ENCODE peak calls at places on chromosomes 1 and 21, in six cellular contexts. I is progenitor cell of endocrine pancreas, K is psoas muscle, Z is IMR-90, M is thyroid gland, U is cardiac fibroblast. F is an unnamed sample.

GRCh38 chr1:238396140-238396539 is 505.4 kb upstream of the ZP4 start:
- DNase-seq in I (no peak), K (no peak), Z (no peak), M (no peak), U (no peak), F (no peak)

GRCh38 chr1:243642936-243643335 is 207.1 kb downstream of the AKT3 start:
- DNase-seq in I (no peak), K (no peak), Z (peak), M (no peak), U (peak), F (no peak)

GRCh38 chr1:200488375-200489165 is 78.7 kb upstream of the ZNF281 start:
- DNase-seq in I (peak), K (no peak), Z (peak), M (peak), U (peak), F (peak)

GRCh38 chr1:232868793-232869491 is 63.7 kb downstream of the MAP10 start:
- DNase-seq in I (no peak), K (no peak), Z (peak), M (peak), U (peak), F (peak)

GRCh38 chr1:175287377-175287776 is 94.8 kb upstream of the KIAA0040 start:
- DNase-seq in I (no peak), K (no peak), Z (no peak), M (no peak), U (no peak), F (no peak)

GRCh38 chr1:168321945-168322344 is 41.3 kb downstream of the TBX19 start:
- DNase-seq in I (no peak), K (no peak), Z (peak), M (no peak), U (peak), F (no peak)

GRCh38 chr1:228809621-228810313 is 74.5 kb downstream of the RHOU start:
- DNase-seq in I (no peak), K (no peak), Z (no peak), M (peak), U (no peak), F (no peak)

GRCh38 chr1:52588027-52588426 is 14.1 kb upstream of the GPX7 start:
- DNase-seq in I (no peak), K (no peak), Z (no peak), M (no peak), U (no peak), F (no peak)

GRCh38 chr1:185786524-185786923 is 52.3 kb downstream of the HMCN1 start:
- DNase-seq in I (no peak), K (no peak), Z (peak), M (no peak), U (peak), F (peak)

GRCh38 chr1:97093742-97094141 is 372.2 kb downstream of the PTBP2 start:
- DNase-seq in I (no peak), K (no peak), Z (peak), M (no peak), U (peak), F (peak)

GRCh38 chr1:46611691-46612221 is 4.9 kb downstream of the MOB3C start:
- DNase-seq in I (no peak), K (peak), Z (no peak), M (peak), U (no peak), F (no peak)

GRCh38 chr1:168913711-168914463 is 184.9 kb upstream of the DPT start:
- DNase-seq in I (no peak), K (no peak), Z (no peak), M (peak), U (no peak), F (no peak)

GRCh38 chr1:183058835-183059234 is 35.6 kb downstream of the LAMC1 start:
- DNase-seq in I (no peak), K (no peak), Z (peak), M (no peak), U (no peak), F (no peak)

GRCh38 chr1:203054184-203054583 is 27.9 kb downstream of the PPFIA4 start:
- DNase-seq in I (no peak), K (peak), Z (no peak), M (no peak), U (no peak), F (no peak)

GRCh38 chr1:200038645-200038986 is 11.1 kb downstream of the NR5A2 start:
- DNase-seq in I (peak), K (no peak), Z (no peak), M (no peak), U (no peak), F (no peak)

GRCh38 chr1:100302756-100303155 is 36.7 kb downstream of the RTCA start:
- DNase-seq in I (no peak), K (no peak), Z (no peak), M (no peak), U (no peak), F (no peak)

GRCh38 chr1:62746086-62746808 is 37.7 kb upstream of the ATG4C start:
- DNase-seq in I (no peak), K (no peak), Z (peak), M (no peak), U (peak), F (no peak)

GRCh38 chr21:42980959-42981523 is 6.7 kb downstream of the PKNOX1 start:
- DNase-seq in I (no peak), K (no peak), Z (no peak), M (no peak), U (no peak), F (no peak)

GRCh38 chr1:169925505-169926482 is 32.1 kb upstream of the SCYL3 start:
- DNase-seq in I (no peak), K (no peak), Z (no peak), M (no peak), U (peak), F (no peak)

GRCh38 chr1:119388450-119388849 is 19.9 kb downstream of the HAO2 start:
- DNase-seq in I (no peak), K (no peak), Z (no peak), M (no peak), U (no peak), F (no peak)

GRCh38 chr1:202154766-202155477 is 5.5 kb downstream of the PTPN7 start:
- DNase-seq in I (peak), K (no peak), Z (peak), M (peak), U (peak), F (peak)

GRCh38 chr1:40301066-40301465 is 16.0 kb downstream of the COL9A2 start:
- DNase-seq in I (no peak), K (no peak), Z (no peak), M (no peak), U (no peak), F (no peak)

GRCh38 chr1:15945011-15945831 is 30.7 kb downstream of the ZBTB17 start:
- DNase-seq in I (no peak), K (no peak), Z (no peak), M (no peak), U (no peak), F (no peak)

GRCh38 chr1:29197590-29197924 is 15.9 kb upstream of the SRSF4 start:
- DNase-seq in I (no peak), K (no peak), Z (peak), M (peak), U (peak), F (no peak)

GRCh38 chr1:54887665-54888071 is 673 bp upstream of the DHCR24 start:
- DNase-seq in I (no peak), K (peak), Z (no peak), M (peak), U (peak), F (no peak)

GRCh38 chr1:236282159-236282716 is 480 bp upstream of the ERO1B start:
- DNase-seq in I (no peak), K (no peak), Z (no peak), M (no peak), U (no peak), F (no peak)

GRCh38 chr1:43367026-43367903 is 546 bp downstream of the ELOVL1 start:
- DNase-seq in I (no peak), K (peak), Z (no peak), M (peak), U (no peak), F (no peak)

GRCh38 chr1:2585318-2586092 is 1.1 kb upstream of the PRXL2B start:
- DNase-seq in I (no peak), K (peak), Z (peak), M (peak), U (peak), F (no peak)

GRCh38 chr1:22212400-22213233 is 69.7 kb upstream of the WNT4 start:
- DNase-seq in I (no peak), K (no peak), Z (no peak), M (no peak), U (no peak), F (no peak)

GRCh38 chr1:7253118-7253480 is 467.8 kb downstream of the CAMTA1 start:
- DNase-seq in I (no peak), K (no peak), Z (peak), M (no peak), U (no peak), F (no peak)

GRCh38 chr1:11320153-11320936 is 47.3 kb downstream of the UBIAD1 start:
- DNase-seq in I (peak), K (no peak), Z (no peak), M (peak), U (no peak), F (no peak)

GRCh38 chr21:31943586-31943985 is 70.8 kb downstream of the HUNK start:
- DNase-seq in I (no peak), K (no peak), Z (no peak), M (no peak), U (no peak), F (no peak)

GRCh38 chr1:228213917-228214808 is 6.3 kb downstream of the OBSCN start:
- DNase-seq in I (no peak), K (no peak), Z (no peak), M (no peak), U (no peak), F (no peak)

GRCh38 chr1:50766688-50767087 is 193.4 kb downstream of the FAF1 start:
- DNase-seq in I (no peak), K (no peak), Z (no peak), M (no peak), U (no peak), F (no peak)

GRCh38 chr1:94481473-94481933 is 60.1 kb downstream of the F3 start:
- DNase-seq in I (peak), K (peak), Z (peak), M (peak), U (peak), F (peak)

GRCh38 chr1:23718482-23718881 is 24.8 kb upstream of the ELOA start:
- DNase-seq in I (no peak), K (no peak), Z (peak), M (peak), U (peak), F (no peak)

GRCh38 chr1:20640183-20640597 is 6.9 kb downstream of the PINK1 start:
- DNase-seq in I (peak), K (no peak), Z (peak), M (peak), U (peak), F (no peak)

GRCh38 chr1:154862927-154863701 is 7.0 kb downstream of the KCNN3 start:
- DNase-seq in I (no peak), K (no peak), Z (no peak), M (no peak), U (no peak), F (no peak)

GRCh38 chr1:154861607-154862094 is 8.4 kb downstream of the KCNN3 start:
- DNase-seq in I (no peak), K (peak), Z (peak), M (no peak), U (peak), F (no peak)

GRCh38 chr1:154864189-154864985 is 5.7 kb downstream of the KCNN3 start:
- DNase-seq in I (no peak), K (no peak), Z (no peak), M (no peak), U (no peak), F (no peak)

GRCh38 chr1:154865442-154866256 is 4.4 kb downstream of the KCNN3 start:
- DNase-seq in I (no peak), K (peak), Z (no peak), M (no peak), U (no peak), F (no peak)

DNA sequence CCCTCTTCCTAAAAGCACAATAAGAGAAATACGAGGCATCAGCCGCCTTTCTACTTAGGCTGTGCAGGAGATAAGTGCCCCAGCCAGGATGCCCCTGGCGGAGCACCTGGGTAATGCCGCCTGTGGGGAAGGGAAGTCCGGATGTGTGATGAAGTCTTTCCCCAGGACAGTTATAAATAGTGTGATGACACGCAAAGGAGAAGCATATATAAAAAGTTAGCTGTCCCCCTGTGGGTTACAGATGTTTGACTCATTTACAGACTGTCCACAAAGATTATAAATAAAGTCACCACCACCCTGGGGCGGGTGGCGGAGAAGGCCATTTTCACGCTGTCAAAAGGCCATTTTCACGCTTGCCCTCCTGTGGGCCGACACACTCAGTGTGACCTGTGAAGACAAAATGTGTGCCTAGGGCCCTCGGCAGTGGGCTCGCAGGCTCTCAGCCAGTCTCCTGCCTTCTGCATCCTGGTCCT is 6.3 kb downstream of the KCNN3 start:
- DNase-seq in I (no peak), K (peak), Z (peak), M (peak), U (peak), F (no peak)
- TF ChIP-seq CTCF in I (peak), K (peak), Z (peak), M (peak), U (peak), F (peak)

GRCh38 chr1:107914144-107914543 is 50.8 kb downstream of the VAV3 start:
- DNase-seq in I (no peak), K (no peak), Z (no peak), M (no peak), U (no peak), F (no peak)
- TF ChIP-seq CTCF in I (no peak), K (no peak), Z (no peak), M (no peak), U (no peak), F (no peak)

GRCh38 chr21:44761011-44761729 is 40.5 kb downstream of the UBE2G2 start:
- DNase-seq in I (no peak), K (no peak), Z (no peak), M (no peak), U (no peak), F (no peak)
- TF ChIP-seq CTCF in I (peak), K (no peak), Z (no peak), M (peak), U (peak), F (no peak)

GRCh38 chr1:33682371-33682770 is 181.5 kb upstream of the HMGB4 start:
- DNase-seq in I (no peak), K (no peak), Z (no peak), M (no peak), U (no peak), F (no peak)

GRCh38 chr1:33684346-33685122 is 179.3 kb upstream of the HMGB4 start:
- DNase-seq in I (no peak), K (no peak), Z (no peak), M (no peak), U (no peak), F (no peak)

GRCh38 chr1:33683913-33684312 is 180.0 kb upstream of the HMGB4 start:
- DNase-seq in I (no peak), K (no peak), Z (no peak), M (no peak), U (no peak), F (no peak)

DNA sequence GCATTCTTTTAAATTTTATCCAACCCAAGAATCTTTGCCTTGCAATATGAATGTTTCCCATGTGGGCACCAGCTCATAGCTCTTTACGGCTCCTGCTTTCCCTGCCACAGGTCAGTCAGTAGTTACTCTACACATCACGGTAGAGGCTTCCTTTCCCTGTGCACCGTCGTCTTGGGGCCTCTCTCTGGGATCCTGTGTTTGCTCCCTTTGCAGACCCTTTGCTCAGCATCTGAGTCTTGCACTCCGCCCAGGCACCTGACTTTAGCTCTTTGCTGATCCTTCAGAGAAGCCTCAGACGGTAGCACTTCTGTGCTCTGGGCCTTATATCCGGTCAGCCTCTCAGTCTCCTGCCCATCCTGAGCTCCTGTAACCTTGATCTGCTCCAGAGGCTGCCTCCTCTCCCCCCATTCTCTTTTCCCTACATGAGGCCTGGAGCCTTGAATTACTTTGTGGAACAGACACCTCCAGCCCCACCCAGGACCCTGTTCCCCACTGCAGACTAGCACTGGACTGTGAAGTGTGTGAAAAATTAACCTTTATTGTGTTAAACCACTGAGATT is 183.5 kb upstream of the HMGB4 start:
- DNase-seq in I (no peak), K (no peak), Z (no peak), M (no peak), U (no peak), F (no peak)
- TF ChIP-seq CTCF in I (no peak), K (no peak), Z (no peak), M (no peak), U (no peak), F (no peak)

F was measured in AG04449.